ENCODE peak calls at places on chromosome 11, in five cellular contexts. J is ELR; Y is stimulated activated CD4-positive, alpha-beta T cell treated with anti-CD3 and anti-CD28 coated beads, TNF-alpha, amount 100 ng/mL, for 48 hours; M is stimulated activated CD8-positive, alpha-beta memory T cell treated with anti-CD3 and anti-CD28 coated beads, Interleukin-7, amount 100 ng/mL, for 1 hour; G is CD4-positive, CD25-positive, alpha-beta regulatory T cell. O is an unnamed sample.

GRCh38 chr11:118572075-118572913 is at the start of gene ARCN1:
- DNase-seq in G (peak; percentile 81), M (peak; percentile 62), J (peak; percentile 82), Y (peak; percentile 54), O (peak; percentile 76)

GRCh38 chr11:87258171-87258833 is 220.6 kb downstream of the TMEM135 start:
- DNase-seq in M (no peak), Y (no peak), J (no peak), G (no peak), O (no peak)

GRCh38 chr11:10114593-10115404 is 179.2 kb downstream of the SBF2 start:
- DNase-seq in J (no peak), Y (no peak), M (no peak), G (no peak), O (no peak)

GRCh38 chr11:8361206-8361605 is 97.5 kb upstream of the LMO1 start:
- DNase-seq in G (no peak), J (no peak), M (no peak), Y (no peak), O (no peak)

GRCh38 chr11:68165601-68166000 is 44.4 kb upstream of the CHKA start:
- DNase-seq in G (no peak), J (no peak), Y (no peak), M (no peak), O (no peak)

GRCh38 chr11:68122936-68123539 is 1.9 kb upstream of the CHKA start:
- DNase-seq in J (no peak), Y (no peak), G (no peak), M (no peak), O (no peak)

GRCh38 chr11:113971506-113972195 is 3.3 kb upstream of the HTR3A start:
- DNase-seq in M (no peak), J (no peak), Y (no peak), G (no peak), O (no peak)

GRCh38 chr11:76279651-76280050 is 73.3 kb upstream of the WNT11 start:
- DNase-seq in J (no peak), M (no peak), G (no peak), Y (no peak), O (no peak)

GRCh38 chr11:1221848-1222311 is 986 bp upstream of the MUC5B start:
- DNase-seq in J (no peak), M (no peak), G (no peak), Y (no peak), O (no peak)

O was measured in GM18507.